ENCODE peak calls at places on chromosomes 1 and 21, in four cellular contexts. D is CD4-positive, CD25-positive, alpha-beta regulatory T cell; C is A172; M is activated T-cell treated with anti-CD3 and anti-CD28 coated beads, Interleukin-2, amount 50 U/mL, for 24 hours. S is an unnamed sample.

GRCh38 chr1:167446946-167447345 is 71.4 kb downstream of the CD247 start:
- DNase-seq in D (no peak), C (no peak), M (no peak), S (no peak)

GRCh38 chr1:117284408-117285215 is 73.9 kb upstream of the VTCN1 start:
- DNase-seq in D (peak; percentile 17), C (peak; percentile 61), M (no peak), S (no peak)

GRCh38 chr21:42381347-42381984 is 14.4 kb downstream of the TMPRSS3 start:
- DNase-seq in D (peak; percentile 34), C (peak; percentile 58), M (peak; percentile 60), S (no peak)

GRCh38 chr1:167488786-167489185 is 29.5 kb downstream of the CD247 start:
- DNase-seq in D (no peak), C (no peak), M (no peak), S (no peak)

GRCh38 chr1:147580200-147580557 is 38.9 kb downstream of the BCL9 start:
- DNase-seq in D (peak; percentile 47), C (peak; percentile 49), M (no peak), S (no peak)

GRCh38 chr1:187477103-187477502 is 648.4 kb downstream of the PLA2G4A start:
- DNase-seq in D (no peak), C (peak; percentile 13), M (no peak), S (no peak)

GRCh38 chr1:6065093-6065878 is 19.6 kb downstream of the KCNAB2 start:
- DNase-seq in D (no peak), C (no peak), M (no peak), S (no peak)

GRCh38 chr1:117076648-117077047 is 16.5 kb downstream of the TTF2 start:
- DNase-seq in D (no peak), C (no peak), M (peak; percentile 32), S (no peak)

GRCh38 chr21:33078907-33079582 is 9.1 kb downstream of the OLIG1 start:
- DNase-seq in D (peak; percentile 12), C (peak; percentile 93), M (peak; percentile 36), S (peak; percentile 66)

GRCh38 chr1:31624354-31625179 is 7.1 kb downstream of the HCRTR1 start:
- DNase-seq in D (no peak), C (no peak), M (peak; percentile 1), S (peak; percentile 13)

GRCh38 chr1:28976254-28976653 is 61.9 kb downstream of the EPB41 start:
- DNase-seq in D (no peak), C (no peak), M (no peak), S (no peak)

GRCh38 chr1:5895446-5896406 is 96.5 kb downstream of the NPHP4 start:
- DNase-seq in D (no peak), C (no peak), M (no peak), S (no peak)

GRCh38 chr1:228059536-228060457 is 22.7 kb upstream of the ARF1 start:
- DNase-seq in D (peak; percentile 49), C (no peak), M (peak; percentile 75), S (peak; percentile 93)

GRCh38 chr1:121546830-121547680 is 362.3 kb downstream of the SRGAP2C start:
- DNase-seq in D (peak; percentile 14), C (peak; percentile 81), M (no peak), S (no peak)

GRCh38 chr1:201285846-201286245 is 2.5 kb downstream of the PKP1 start:
- DNase-seq in D (no peak), C (no peak), M (no peak), S (no peak)

GRCh38 chr1:43932786-43933385 is 715 bp upstream of the ARTN start:
- DNase-seq in D (peak; percentile 14), C (peak; percentile 38), M (no peak), S (no peak)

S was measured in breast epithelium.